ENCODE peak calls at places on chromosome 21, in four cellular contexts. Q is A549, J is gastrocnemius medialis, E is GM12878. G is an unnamed sample.

GRCh38 chr21:37787456-37787855 is 128.8 kb downstream of the KCNJ6 start:
- DNase-seq in Q (peak; percentile 53), J (no peak), E (no peak), G (no peak)

GRCh38 chr21:38925923-38926322 is 120.2 kb downstream of the ETS2 start:
- DNase-seq in Q (no peak), J (peak; percentile 74), E (no peak), G (peak; percentile 56)

GRCh38 chr21:39633043-39633442 is 20.3 kb downstream of the B3GALT5 start:
- DNase-seq in Q (no peak), J (no peak), E (no peak), G (no peak)

GRCh38 chr21:39313042-39313456 is 383 bp downstream of the BRWD1 start:
- DNase-seq in Q (no peak), J (peak; percentile 40), E (no peak), G (peak; percentile 10)

GRCh38 chr21:28827422-28827821 is 165.3 kb downstream of the LTN1 start:
- DNase-seq in Q (no peak), J (no peak), E (no peak), G (no peak)

GRCh38 chr21:39082656-39083376 is 100.4 kb downstream of the PSMG1 start:
- DNase-seq in Q (no peak), J (no peak), E (no peak), G (no peak)

GRCh38 chr21:34166468-34166867 is 93.1 kb downstream of the MRPS6 start:
- DNase-seq in Q (peak; percentile 4), J (no peak), E (no peak), G (no peak)

GRCh38 chr21:21559285-21560045 is 561.3 kb downstream of the NCAM2 start:
- DNase-seq in Q (no peak), J (no peak), E (no peak), G (no peak)

GRCh38 chr21:16837319-16837718 is 675.5 kb upstream of the CXADR start:
- DNase-seq in Q (no peak), J (no peak), E (no peak), G (no peak)

GRCh38 chr21:19400223-19400770 is 996.7 kb upstream of the TMPRSS15 start:
- DNase-seq in Q (no peak), J (no peak), E (no peak), G (no peak)

GRCh38 chr21:16315223-16315622 is 585.4 kb downstream of the USP25 start:
- DNase-seq in Q (no peak), J (no peak), E (no peak), G (no peak)

GRCh38 chr21:20419780-20420179 is 578.4 kb upstream of the NCAM2 start:
- DNase-seq in Q (no peak), J (no peak), E (no peak), G (no peak)

GRCh38 chr21:15616864-15617574 is 112.8 kb upstream of the USP25 start:
- DNase-seq in Q (no peak), J (no peak), E (no peak), G (no peak)

DNA sequence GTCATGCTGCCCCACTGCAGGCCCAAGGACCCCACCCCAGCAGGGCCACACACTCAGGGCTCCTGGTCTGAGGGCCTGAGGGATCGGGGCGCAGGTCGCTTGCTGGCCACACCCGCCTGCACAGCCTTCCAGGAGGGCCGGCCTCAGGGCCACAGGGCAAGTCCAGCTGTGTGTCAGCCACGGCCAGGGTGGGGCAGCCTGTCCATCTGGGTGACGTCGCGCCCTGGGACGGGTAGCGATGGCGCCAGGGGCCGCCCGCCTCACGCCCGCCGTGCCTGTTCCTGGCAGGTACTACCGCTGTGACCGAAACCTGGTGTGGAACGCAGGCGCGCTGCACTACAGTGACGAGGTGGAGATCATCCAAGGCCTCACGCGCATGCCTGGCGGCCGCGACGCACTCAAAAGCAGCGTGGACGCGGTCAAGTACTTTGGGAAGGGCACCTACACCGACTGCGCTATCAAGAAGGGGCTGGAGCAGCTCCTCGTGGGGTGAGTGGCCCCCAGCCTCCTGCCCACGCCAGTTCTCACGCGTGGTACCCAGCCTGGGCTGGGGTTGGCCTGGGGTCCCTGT is 2.5 kb downstream of the COL6A1 start:
- DNase-seq in Q (no peak), J (peak; percentile 70), E (no peak), G (no peak)
- H3K27ac ChIP-seq in Q (no peak overlapping the region), J (peak overlapping the region; percentile 73), E (no peak overlapping the region), G (peak overlapping the region; percentile 34)

GRCh38 chr21:43352568-43353281 is 74.2 kb downstream of the SIK1 start:
- DNase-seq in Q (peak; percentile 71), J (no peak), E (peak; percentile 100), G (no peak)

GRCh38 chr21:43355196-43355924 is 71.6 kb downstream of the SIK1 start:
- DNase-seq in Q (no peak), J (no peak), E (no peak), G (no peak)

GRCh38 chr21:43353282-43354010 is 73.5 kb downstream of the SIK1 start:
- DNase-seq in Q (no peak), J (no peak), E (no peak), G (no peak)

GRCh38 chr21:43354666-43355065 is 72.3 kb downstream of the SIK1 start:
- DNase-seq in Q (no peak), J (no peak), E (no peak), G (no peak)

GRCh38 chr21:43354016-43354420 is 72.9 kb downstream of the SIK1 start:
- DNase-seq in Q (no peak), J (no peak), E (no peak), G (no peak)
- H3K4me3 ChIP-seq in Q (no peak overlapping the region), J (no peak overlapping the region), E (peak overlapping the region; percentile 62), G (no peak overlapping the region)

GRCh38 chr21:36134820-36135390 is at the start of gene CBR3:
- DNase-seq in Q (peak; percentile 55), J (peak; percentile 45), E (no peak), G (peak; percentile 64)
- TF ChIP-seq POLR2A in Q (peak; percentile 68), J (no peak), E (no peak), G (no peak)

DNA sequence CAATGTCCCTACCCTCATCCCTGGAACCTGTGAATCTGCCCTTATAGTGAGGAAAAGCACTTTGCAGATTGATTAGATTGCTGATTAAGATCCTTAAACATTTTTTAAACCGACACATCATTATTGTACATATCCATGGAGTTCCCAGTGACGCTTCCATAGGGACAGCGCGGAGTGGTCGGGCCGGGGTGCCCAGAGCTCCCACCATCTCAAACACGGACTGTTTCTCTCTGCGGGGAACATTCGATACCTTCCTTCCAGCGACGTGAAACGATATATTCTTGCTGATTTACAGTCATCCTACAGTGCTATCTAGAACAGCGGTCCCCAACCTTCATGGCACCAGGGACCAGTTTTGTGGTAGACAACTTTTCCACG is 4.0 kb downstream of the KRTAP10-12 start:
- DNase-seq in Q (no peak), J (no peak), E (no peak), G (no peak)
- H3K27ac ChIP-seq in Q (no peak overlapping the region), J (no peak overlapping the region), E (no peak overlapping the region), G (no peak overlapping the region)

GRCh38 chr21:27590271-27590670 is 623.4 kb upstream of the ADAMTS5 start:
- DNase-seq in Q (no peak), J (peak; percentile 23), E (no peak), G (no peak)

GRCh38 chr21:27582946-27583270 is 616.0 kb upstream of the ADAMTS5 start:
- DNase-seq in Q (no peak), J (no peak), E (no peak), G (no peak)

GRCh38 chr21:27584266-27584665 is 617.4 kb upstream of the ADAMTS5 start:
- DNase-seq in Q (no peak), J (no peak), E (no peak), G (no peak)

GRCh38 chr21:27586326-27586725 is 619.4 kb upstream of the ADAMTS5 start:
- DNase-seq in Q (no peak), J (no peak), E (no peak), G (no peak)

GRCh38 chr21:27586986-27587385 is 620.1 kb upstream of the ADAMTS5 start:
- DNase-seq in Q (no peak), J (no peak), E (no peak), G (no peak)
- H3K4me3 ChIP-seq in Q (no peak overlapping the region), J (peak overlapping the region; percentile 14), E (no peak overlapping the region), G (no peak overlapping the region)

GRCh38 chr21:42234464-42235241 is 15.7 kb downstream of the ABCG1 start:
- DNase-seq in Q (peak; percentile 36), J (peak; percentile 77), E (no peak), G (no peak)
- TF ChIP-seq POLR2A in Q (peak; percentile 12), J (peak; percentile 50), E (peak; percentile 58), G (no peak)